ENCODE peak calls at places on chromosomes 3 and 15, in four cellular contexts. O is cardiac muscle cell, R is EL, E is NCI-H2081. B is an unnamed sample.

GRCh38 chr3:71447803-71448202 is 135.7 kb downstream of the FOXP1 start:
- DNase-seq in E (no peak), O (no peak), R (peak), B (no peak)

GRCh38 chr15:84600331-84600686 is 500 bp upstream of the ZSCAN2 start:
- DNase-seq in E (peak), R (peak), O (peak), B (no peak)

GRCh38 chr15:59002418-59002859 is 15.0 kb downstream of the RNF111 start:
- DNase-seq in E (no peak), O (no peak), R (no peak), B (no peak)

GRCh38 chr3:179688847-179689246 is 36.0 kb downstream of the USP13 start:
- DNase-seq in O (no peak), R (peak), E (no peak), B (no peak)

GRCh38 chr3:102200126-102200525 is 234.7 kb upstream of the ZPLD1 start:
- DNase-seq in O (no peak), R (peak), E (no peak), B (no peak)

GRCh38 chr3:14467723-14468620 is 65.6 kb downstream of the SLC6A6 start:
- DNase-seq in R (peak), O (peak), E (peak), B (no peak)

GRCh38 chr15:80864666-80865065 is 85.5 kb downstream of the CEMIP start:
- DNase-seq in R (no peak), O (no peak), E (no peak), B (no peak)

GRCh38 chr3:142270407-142270806 is 45.0 kb upstream of the GK5 start:
- DNase-seq in R (no peak), E (no peak), O (no peak), B (no peak)

GRCh38 chr15:68819451-68820204 is 1.1 kb downstream of the ANP32A start:
- DNase-seq in R (peak), O (peak), E (peak), B (peak)